ENCODE peak calls at places on chromosomes 1 and 21, in four cellular contexts. T is erythroblast, H is Peyer's patch, I is sigmoid colon. R is an unnamed sample.

GRCh38 chr1:109812691-109813393 is 49.1 kb upstream of the EPS8L3 start:
- DNase-seq in T (no peak), I (no peak), H (no peak), R (no peak)

GRCh38 chr1:19332832-19333231 is 20.7 kb downstream of the SLC66A1 start:
- DNase-seq in I (no peak), T (no peak), H (no peak), R (no peak)

GRCh38 chr1:44985747-44986359 is 542 bp downstream of the EIF2B3 start:
- DNase-seq in T (peak; percentile 85), H (no peak), I (no peak), R (no peak)

GRCh38 chr1:81296584-81296983 is 504.1 kb upstream of the ADGRL2 start:
- DNase-seq in T (no peak), H (no peak), I (no peak), R (no peak)

GRCh38 chr1:62241357-62242131 is 46.9 kb downstream of the L1TD1 start:
- DNase-seq in H (no peak), T (no peak), I (no peak), R (no peak)

GRCh38 chr1:225928186-225929175 is 4.4 kb upstream of the PYCR2 start:
- DNase-seq in T (peak; percentile 99), I (no peak), H (no peak), R (no peak)

GRCh38 chr1:206490643-206491421 is 16.5 kb upstream of the RASSF5 start:
- DNase-seq in H (no peak), I (no peak), T (no peak), R (no peak)

GRCh38 chr1:11772458-11772857 is 10.5 kb downstream of the C1orf167 start:
- DNase-seq in H (no peak), T (no peak), I (no peak), R (no peak)

GRCh38 chr1:109498161-109498801 is 4.4 kb downstream of the CYB561D1 start:
- DNase-seq in H (no peak), T (no peak), I (no peak), R (no peak)

GRCh38 chr1:15952317-15953258 is 23.3 kb downstream of the ZBTB17 start:
- DNase-seq in H (peak; percentile 46), I (no peak), T (peak; percentile 61), R (peak; percentile 83)

GRCh38 chr1:84598846-84599741 is 24.9 kb upstream of the CTBS start:
- DNase-seq in T (no peak), H (no peak), I (no peak), R (peak; percentile 35)

GRCh38 chr1:38745476-38746410 is 113.8 kb downstream of the RRAGC start:
- DNase-seq in H (no peak), T (no peak), I (no peak), R (no peak)

GRCh38 chr21:39956586-39956985 is 89.3 kb downstream of the PCP4 start:
- DNase-seq in I (no peak), H (no peak), T (no peak), R (no peak)

GRCh38 chr1:26190373-26190987 is at the start of gene CATSPER4:
- DNase-seq in H (no peak), I (no peak), T (no peak), R (no peak)

GRCh38 chr1:5620997-5621396 is 371.2 kb downstream of the NPHP4 start:
- DNase-seq in T (no peak), I (no peak), H (no peak), R (peak; percentile 8)

GRCh38 chr21:34877485-34878128 is 171.5 kb downstream of the RUNX1 start:
- DNase-seq in T (no peak), H (peak; percentile 82), I (no peak), R (no peak)

GRCh38 chr1:112255080-112255479 is 140.9 kb upstream of the CTTNBP2NL start:
- DNase-seq in I (no peak), T (no peak), H (no peak), R (no peak)

GRCh38 chr1:21344750-21345443 is 54.6 kb upstream of the ECE1 start:
- DNase-seq in T (no peak), H (no peak), I (peak; percentile 78), R (no peak)
- TF ChIP-seq POLR2A in T (no peak), H (no peak), I (peak; percentile 47), R (no peak)

DNA sequence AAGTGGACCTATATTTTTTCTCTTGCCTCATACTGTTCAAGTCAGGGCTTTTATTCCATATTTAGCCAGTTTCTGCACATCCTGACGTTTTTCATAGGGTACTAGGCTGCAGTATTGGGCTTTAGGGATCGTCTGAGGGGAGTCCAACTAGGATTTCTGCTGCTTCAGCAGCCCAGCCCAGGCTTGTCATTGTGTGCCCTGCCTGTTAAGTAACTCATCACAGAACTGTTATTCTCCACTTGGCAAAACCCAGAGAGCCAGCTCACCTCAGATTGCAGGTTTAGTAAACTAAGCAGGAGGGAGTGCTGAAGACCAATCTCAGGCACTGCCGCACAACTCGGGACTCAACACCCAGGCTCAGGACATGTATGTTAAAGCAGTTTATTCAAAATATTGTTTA is 2.8 kb downstream of the GALNT2 start:
- DNase-seq in I (peak; percentile 55), H (peak; percentile 31), T (no peak), R (no peak)
- TF ChIP-seq POLR2A in I (no peak), H (no peak), T (no peak), R (no peak)

GRCh38 chr1:4596486-4596885 is 57.9 kb upstream of the AJAP1 start:
- DNase-seq in I (no peak), H (no peak), T (no peak), R (no peak)

GRCh38 chr1:4593106-4593505 is 61.3 kb upstream of the AJAP1 start:
- DNase-seq in I (no peak), H (no peak), T (no peak), R (no peak)

GRCh38 chr1:4595341-4596225 is 58.8 kb upstream of the AJAP1 start:
- DNase-seq in I (no peak), H (no peak), T (no peak), R (no peak)

GRCh38 chr1:4597020-4597419 is 57.4 kb upstream of the AJAP1 start:
- DNase-seq in H (no peak), T (no peak), I (no peak), R (no peak)

DNA sequence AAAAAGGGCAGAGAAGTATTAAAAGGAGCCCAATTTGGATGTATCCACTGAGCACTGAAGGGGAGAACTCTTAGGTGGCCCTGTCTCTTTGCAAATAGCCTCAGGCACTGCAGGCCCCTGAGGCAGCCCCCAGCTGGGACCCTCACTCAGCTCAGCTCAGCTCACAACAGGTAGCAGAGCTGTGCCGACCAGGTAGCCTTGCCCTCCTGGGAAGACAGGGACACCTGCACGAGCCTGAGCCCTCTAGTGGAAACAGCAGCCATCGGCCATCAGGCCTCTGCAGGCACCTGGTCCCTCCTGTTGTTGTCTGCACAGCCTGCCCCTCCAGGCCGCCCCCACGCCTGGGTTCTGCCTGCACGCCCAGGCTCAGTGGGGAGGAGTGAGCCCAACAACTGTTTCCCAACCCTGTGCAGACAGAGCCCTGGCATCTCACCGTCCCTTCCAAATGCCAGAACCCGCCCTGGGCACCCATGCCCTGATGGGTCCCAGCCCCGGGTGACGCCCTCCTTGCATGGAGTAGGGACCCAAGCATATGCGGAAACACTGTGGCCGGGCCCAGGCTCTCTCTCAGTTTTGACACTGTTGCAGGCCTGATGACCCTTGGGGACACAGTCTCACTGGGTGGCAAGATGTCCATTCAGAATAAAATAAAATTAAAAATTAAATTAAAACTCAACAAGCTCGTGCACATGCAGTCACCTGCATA is 60.0 kb upstream of the AJAP1 start:
- DNase-seq in I (no peak), T (no peak), H (no peak), R (no peak)
- TF ChIP-seq POLR2A in I (no peak), T (no peak), H (no peak), R (no peak)

GRCh38 chr1:233294991-233295774 is at the start of gene PCNX2:
- DNase-seq in H (peak; percentile 85), T (no peak), I (peak; percentile 75), R (peak; percentile 63)
- TF ChIP-seq POLR2A in H (no peak), T (no peak), I (no peak), R (peak; percentile 62)

DNA sequence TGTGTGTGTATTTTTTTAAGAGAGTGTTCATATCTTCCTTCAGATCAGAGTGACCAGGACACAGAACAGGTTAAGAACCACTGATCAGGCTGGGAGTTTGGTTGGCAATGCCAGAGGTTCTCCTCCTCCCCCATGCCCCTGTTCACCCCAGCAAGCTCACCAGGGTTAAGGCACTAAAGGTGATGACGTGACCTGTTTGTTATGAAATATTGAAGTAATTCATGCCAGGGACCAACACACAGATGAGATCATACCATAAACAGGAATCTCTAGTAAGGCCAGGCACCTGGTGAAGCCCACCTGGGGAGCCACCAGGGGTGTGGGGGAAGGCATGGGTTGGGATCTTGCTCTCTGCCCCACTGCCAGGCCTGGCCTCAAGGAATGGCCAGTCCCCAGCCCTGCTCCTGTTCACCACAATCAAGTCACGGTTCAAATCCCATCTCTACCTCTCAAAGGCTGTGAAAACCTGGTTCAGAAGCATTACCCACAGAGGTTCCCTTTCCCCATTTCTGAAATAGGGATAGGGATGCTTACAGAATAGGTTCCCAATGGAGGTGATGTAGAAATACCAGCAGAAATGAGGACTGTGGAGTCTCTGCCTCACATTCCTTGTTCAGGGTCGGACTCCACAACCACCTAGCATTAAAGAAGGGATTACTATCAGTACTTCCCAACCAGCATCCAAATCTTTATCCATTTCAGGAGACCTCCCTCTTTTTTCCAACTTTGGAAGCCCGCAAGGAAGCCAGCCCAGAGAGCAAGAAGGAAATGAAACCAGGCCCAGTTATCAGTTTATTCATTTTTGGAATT is 2.4 kb downstream of the ID3 start:
- DNase-seq in T (no peak), I (no peak), H (peak; percentile 63), R (no peak)
- TF ChIP-seq POLR2A in T (no peak), I (no peak), H (peak; percentile 14), R (peak; percentile 84)

GRCh38 chr1:240244968-240245628 is 153.4 kb downstream of the FMN2 start:
- DNase-seq in T (no peak), I (no peak), H (no peak), R (no peak)
- TF ChIP-seq POLR2A in T (no peak), I (no peak), H (no peak), R (no peak)

GRCh38 chr1:248825909-248826760 is at the start of gene SH3BP5L:
- DNase-seq in T (peak; percentile 97), H (peak; percentile 96), I (peak; percentile 96), R (peak; percentile 82)
- TF ChIP-seq POLR2A in T (peak; percentile 94), H (peak; percentile 87), I (peak; percentile 80), R (peak; percentile 56)

GRCh38 chr21:45981641-45982255 is at the start of gene COL6A1:
- DNase-seq in H (peak; percentile 63), T (peak; percentile 51), I (peak; percentile 91), R (peak; percentile 85)

GRCh38 chr21:45982256-45982757 is 737 bp downstream of the COL6A1 start:
- DNase-seq in I (peak; percentile 71), T (no peak), H (peak; percentile 48), R (no peak)

GRCh38 chr21:45984584-45985095 is 3.1 kb downstream of the COL6A1 start:
- DNase-seq in H (no peak), I (no peak), T (no peak), R (no peak)

GRCh38 chr21:45983981-45984551 is 2.5 kb downstream of the COL6A1 start:
- DNase-seq in H (no peak), I (peak; percentile 92), T (no peak), R (no peak)

GRCh38 chr21:45982758-45983731 is 1.5 kb downstream of the COL6A1 start:
- DNase-seq in I (peak; percentile 76), T (no peak), H (no peak), R (no peak)
- TF ChIP-seq POLR2A in I (no peak), T (no peak), H (no peak), R (no peak)